ENCODE peak calls at places on chromosomes 4 and X, in five cellular contexts. V, O, A, Z and U are unnamed samples.

GRCh38 chr4:42280327-42281095 is 116.8 kb upstream of the SHISA3 start:
- DNase-seq in V (no peak), O (peak), Z (no peak), A (no peak), U (peak)

GRCh38 chrX:1442016-1442665 is 10.6 kb downstream of the ASMTL start:
- DNase-seq in Z (no peak), V (no peak), O (no peak), A (peak), U (peak)

GRCh38 chr4:39978904-39979303 is 1.2 kb upstream of the PDS5A start:
- DNase-seq in V (no peak), Z (no peak), A (no peak), O (no peak), U (no peak)

GRCh38 chrX:19595036-19595435 is 79.7 kb upstream of the MAP3K15 start:
- DNase-seq in O (no peak), A (no peak), V (no peak), Z (no peak), U (no peak)

GRCh38 chr4:83128235-83128929 is 13.9 kb upstream of the PLAC8 start:
- DNase-seq in V (no peak), O (peak), A (no peak), Z (peak), U (no peak)

GRCh38 chrX:30153881-30154260 is 61.5 kb upstream of the MAGEB2 start:
- DNase-seq in O (peak), Z (no peak), A (no peak), V (no peak), U (no peak)

GRCh38 chrX:136115124-136115908 is 32.0 kb upstream of the FHL1 start:
- DNase-seq in V (no peak), O (peak), A (no peak), Z (no peak), U (no peak)

GRCh38 chr4:146095867-146096266 is 79.7 kb upstream of the LSM6 start:
- DNase-seq in Z (no peak), V (no peak), A (no peak), O (no peak), U (no peak)

GRCh38 chrX:37405954-37406353 is 56.8 kb downstream of the PRRG1 start:
- DNase-seq in V (no peak), Z (peak), A (no peak), O (peak), U (no peak)

GRCh38 chr4:10289534-10289899 is 167.7 kb downstream of the ZNF518B start:
- DNase-seq in A (no peak), O (no peak), Z (no peak), V (no peak), U (no peak)

GRCh38 chr4:150010525-150011126 is 67.6 kb upstream of the DCLK2 start:
- DNase-seq in O (peak), Z (peak), V (no peak), A (no peak), U (peak)

GRCh38 chrX:29231800-29232199 is 644.6 kb downstream of the IL1RAPL1 start:
- DNase-seq in Z (no peak), O (peak), A (no peak), V (no peak), U (no peak)

GRCh38 chrX:18676470-18676869 is 4.6 kb upstream of the RS1 start:
- DNase-seq in O (peak), Z (no peak), V (no peak), A (no peak), U (peak)

DNA sequence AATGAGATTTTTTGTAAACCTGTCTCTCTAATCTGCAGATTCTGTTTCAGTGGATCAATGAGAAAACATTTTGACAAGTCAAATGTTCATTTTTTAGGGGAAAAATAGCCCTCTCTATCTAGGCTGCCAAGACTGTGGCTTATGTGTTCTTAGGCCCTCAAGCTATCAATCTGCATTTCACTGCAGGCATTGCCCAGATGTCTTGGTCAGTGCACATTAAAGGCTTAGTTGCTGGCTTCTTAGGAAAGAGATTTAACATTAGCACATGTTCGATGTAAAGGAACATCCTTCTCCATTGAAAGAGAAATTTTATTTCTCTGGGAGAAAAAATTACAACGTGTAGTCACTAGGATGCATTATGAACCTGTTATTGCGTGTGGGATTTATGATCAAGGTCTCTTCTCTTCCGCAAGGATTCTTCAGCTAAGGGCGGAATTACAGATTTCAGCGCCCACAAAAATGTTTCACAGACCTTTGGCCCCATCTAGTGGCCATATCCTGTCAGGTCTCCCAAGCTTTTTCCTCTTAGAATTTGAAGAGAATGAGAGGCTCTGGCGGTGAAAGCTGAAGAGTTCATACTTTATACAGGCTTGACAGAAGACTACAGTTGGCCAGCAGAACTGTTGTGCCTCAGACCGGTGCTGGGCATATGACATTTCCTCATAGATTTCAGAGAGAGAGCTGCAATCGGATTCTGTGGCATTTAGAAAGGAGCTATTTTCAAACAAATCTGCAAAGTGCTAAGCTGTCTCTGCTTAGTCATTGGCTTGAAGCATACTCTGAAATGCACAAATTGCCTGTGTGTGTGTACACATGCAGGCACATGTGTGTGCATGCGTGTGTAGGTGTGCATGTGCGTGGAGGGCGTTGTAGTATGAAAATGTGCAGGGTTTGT is 144.6 kb upstream of the NOCT start:
- DNase-seq in V (peak), Z (peak), A (no peak), O (peak), U (peak)
- H3K4me3 ChIP-seq in V (no peak), Z (no peak), A (no peak), O (no peak), U (no peak)

DNA sequence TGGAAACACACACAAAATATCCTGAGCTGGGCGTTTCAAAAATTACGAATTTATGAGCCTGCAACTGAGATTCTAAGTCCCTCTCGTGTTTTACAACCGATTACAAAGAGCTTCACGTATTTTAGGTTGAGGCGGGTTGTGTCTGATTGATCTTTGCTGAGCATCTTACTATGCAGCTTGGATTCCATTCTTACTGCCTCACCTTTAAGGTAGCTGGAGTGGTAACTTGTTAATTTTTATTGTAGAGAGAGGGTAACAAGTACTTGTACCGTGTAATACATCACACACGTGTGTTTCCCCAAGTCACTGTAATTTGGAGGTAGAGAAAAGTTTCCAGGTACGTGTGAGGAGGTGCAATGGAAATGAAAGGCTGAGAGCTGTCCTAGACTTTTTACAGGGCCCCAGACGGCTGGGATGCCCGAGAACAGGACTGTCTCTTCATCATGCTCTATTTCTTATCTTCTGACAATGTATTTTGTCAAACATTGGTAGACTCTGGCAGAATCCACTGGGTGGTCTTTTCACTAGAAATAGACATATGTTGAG is 97.8 kb upstream of the TENM3 start:
- DNase-seq in Z (no peak), O (peak), V (no peak), A (no peak), U (peak)
- H3K4me3 ChIP-seq in Z (peak), O (peak), V (no peak), A (peak), U (peak)

GRCh38 chr4:99090511-99090910 is 1.9 kb upstream of the ADH5 start:
- DNase-seq in V (no peak), Z (no peak), A (no peak), O (peak), U (no peak)
- H3K4me3 ChIP-seq in V (no peak), Z (peak), A (no peak), O (no peak), U (peak)

GRCh38 chrX:73847991-73848390 is 285.0 kb downstream of the CHIC1 start:
- DNase-seq in V (no peak), O (peak), Z (no peak), A (no peak), U (no peak)

GRCh38 chrX:73851014-73852009 is 288.3 kb downstream of the CHIC1 start:
- DNase-seq in V (peak), A (peak), Z (peak), O (no peak), U (no peak)

GRCh38 chrX:73850124-73851013 is 287.4 kb downstream of the CHIC1 start:
- DNase-seq in A (no peak), Z (peak), O (peak), V (no peak), U (peak)

GRCh38 chrX:73852022-73852421 is 289.0 kb downstream of the CHIC1 start:
- DNase-seq in V (no peak), Z (no peak), O (no peak), A (no peak), U (no peak)

GRCh38 chrX:73849054-73849453 is 286.1 kb downstream of the CHIC1 start:
- DNase-seq in Z (no peak), V (no peak), A (no peak), O (no peak), U (no peak)
- H3K4me3 ChIP-seq in Z (peak), V (no peak), A (peak), O (no peak), U (no peak)

GRCh38 chrX:124349054-124349453 is 2.7 kb downstream of the SH2D1A start:
- DNase-seq in A (no peak), V (no peak), O (no peak), Z (no peak), U (no peak)
- H3K4me3 ChIP-seq in A (no peak), V (peak), O (no peak), Z (no peak), U (no peak)

DNA sequence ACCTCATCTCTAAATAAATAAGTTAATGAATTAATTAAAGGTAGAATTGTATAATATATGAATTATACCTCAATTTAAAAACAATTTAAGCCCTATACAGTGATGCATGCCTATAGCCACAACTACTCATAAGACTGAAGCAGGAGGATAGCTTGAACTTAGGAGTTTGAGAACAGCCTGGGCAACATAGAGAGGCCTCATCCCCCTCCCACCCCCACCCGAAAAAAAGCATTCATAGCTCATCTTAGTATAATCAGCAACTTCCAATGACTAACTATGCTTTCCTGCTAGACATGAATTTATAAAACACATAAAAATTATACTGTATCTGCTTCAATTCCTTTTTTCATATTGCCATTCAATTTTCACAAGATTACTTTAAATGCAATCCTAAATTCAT is 1.6 kb downstream of the LRBA start:
- DNase-seq in A (no peak), O (no peak), Z (no peak), V (no peak), U (no peak)
- H3K4me3 ChIP-seq in A (peak), O (no peak), Z (no peak), V (peak), U (peak)

GRCh38 chr4:14035076-14035475 is 407.6 kb upstream of the BOD1L1 start:
- DNase-seq in V (no peak), O (no peak), A (no peak), Z (no peak), U (no peak)
- H3K4me3 ChIP-seq in V (no peak), O (no peak), A (no peak), Z (no peak), U (no peak)

DNA sequence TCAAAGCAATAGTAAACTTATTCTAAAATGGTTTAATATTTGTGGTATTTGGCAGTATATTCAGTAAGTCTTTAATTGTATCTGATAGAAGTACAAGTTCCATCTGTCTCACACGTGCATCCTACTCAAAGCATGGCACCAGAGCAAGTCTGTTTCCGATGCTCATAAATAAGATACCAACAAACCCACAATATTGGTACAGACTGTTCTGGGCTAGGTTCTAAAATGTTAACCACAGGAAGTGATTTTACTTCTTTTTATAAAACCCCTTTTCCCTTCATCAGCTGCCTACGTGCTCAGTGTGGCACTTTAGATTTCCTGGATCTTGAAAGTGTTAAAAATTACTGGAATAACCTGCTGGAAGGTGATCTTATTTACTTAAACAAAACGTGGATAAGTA is 165.1 kb downstream of the CFAP299 start:
- DNase-seq in V (peak), O (no peak), A (no peak), Z (no peak), U (no peak)
- H3K4me3 ChIP-seq in V (no peak), O (no peak), A (no peak), Z (no peak), U (no peak)

GRCh38 chr4:54228563-54229501 is at the start of gene PDGFRA:
- DNase-seq in Z (peak), A (no peak), O (peak), V (no peak), U (peak)

GRCh38 chr4:54226399-54227260 is 2.5 kb upstream of the PDGFRA start:
- DNase-seq in A (no peak), V (no peak), Z (no peak), O (peak), U (peak)

GRCh38 chr4:54227261-54228063 is 1.6 kb upstream of the PDGFRA start:
- DNase-seq in Z (no peak), O (peak), A (no peak), V (no peak), U (peak)

GRCh38 chr4:54229631-54230478 is 762 bp downstream of the PDGFRA start:
- DNase-seq in O (peak), A (no peak), Z (no peak), V (no peak), U (peak)

GRCh38 chr4:54228064-54228527 is 997 bp upstream of the PDGFRA start:
- DNase-seq in V (no peak), Z (peak), A (no peak), O (peak), U (peak)
- H3K4me3 ChIP-seq in V (no peak), Z (peak), A (peak), O (peak), U (peak)

DNA sequence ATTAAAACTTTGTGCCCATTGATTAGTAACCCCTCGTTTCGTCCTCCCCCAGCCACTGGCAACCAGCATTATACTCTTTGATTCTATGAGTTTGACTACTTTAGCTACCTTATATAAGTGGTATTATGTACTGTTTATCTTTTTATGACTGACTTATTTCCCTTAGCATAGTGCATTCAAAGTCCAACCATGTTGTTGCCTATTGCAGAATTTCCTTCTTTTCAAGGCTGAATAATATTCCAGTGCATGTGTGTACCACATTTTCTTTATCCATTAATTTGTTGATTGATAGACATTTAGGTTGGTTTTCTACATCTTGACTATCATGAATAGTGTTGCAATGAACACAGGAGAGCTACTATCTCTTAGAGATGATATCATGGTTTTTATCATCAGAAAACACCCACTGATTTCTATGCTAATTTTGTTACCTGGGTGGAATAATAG is 3.2 kb downstream of the ALB start:
- DNase-seq in A (no peak), V (no peak), O (no peak), Z (no peak), U (no peak)
- H3K4me3 ChIP-seq in A (no peak), V (no peak), O (no peak), Z (no peak), U (no peak)